ENCODE peak calls at places on chromosomes 13 and 19, in four cellular contexts. X is cardiac fibroblast, R is lower leg skin, Z is AG09319. E is an unnamed sample.

GRCh38 chr13:41746259-41746658 is 214.7 kb downstream of the VWA8 start:
- DNase-seq in X (peak; percentile 44), R (no peak), Z (peak; percentile 23), E (no peak)

GRCh38 chr19:14440049-14440448 is 6.9 kb downstream of the PKN1 start:
- DNase-seq in X (peak; percentile 10), R (peak; percentile 93), Z (no peak), E (peak; percentile 93)

GRCh38 chr19:33634361-33635091 is 12.8 kb downstream of the CHST8 start:
- DNase-seq in X (no peak), R (peak; percentile 60), Z (no peak), E (no peak)

GRCh38 chr13:67776171-67776570 is 546.0 kb upstream of the PCDH9 start:
- DNase-seq in X (no peak), R (no peak), Z (no peak), E (no peak)

GRCh38 chr13:50437252-50437651 is 406.2 kb downstream of the DLEU7 start:
- DNase-seq in X (peak; percentile 29), R (no peak), Z (no peak), E (no peak)

GRCh38 chr19:57818378-57818777 is 3.7 kb upstream of the ZNF552 start:
- DNase-seq in X (no peak), R (no peak), Z (no peak), E (no peak)

GRCh38 chr19:5809053-5809452 is 4.2 kb downstream of the NRTN start:
- DNase-seq in X (no peak), R (no peak), Z (no peak), E (no peak)

GRCh38 chr13:49218493-49219051 is 1.6 kb upstream of the MLNR start:
- DNase-seq in X (peak; percentile 27), R (no peak), Z (no peak), E (no peak)

GRCh38 chr19:35346193-35347052 is 1.3 kb upstream of the FFAR1 start:
- DNase-seq in X (no peak), R (peak; percentile 79), Z (no peak), E (peak; percentile 83)

GRCh38 chr19:18119243-18120105 is 21.9 kb downstream of the MAST3 start:
- DNase-seq in X (no peak), R (no peak), Z (no peak), E (no peak)

GRCh38 chr13:35866801-35867200 is 264.4 kb downstream of the DCLK1 start:
- DNase-seq in X (no peak), R (no peak), Z (no peak), E (no peak)

GRCh38 chr19:36436531-36436930 is 18.1 kb upstream of the ZFP82 start:
- DNase-seq in X (peak; percentile 47), R (no peak), Z (no peak), E (no peak)

GRCh38 chr13:34002141-34002540 is 184.2 kb downstream of the RFC3 start:
- DNase-seq in X (no peak), R (no peak), Z (no peak), E (no peak)

GRCh38 chr19:27744926-27745844 is 1467.8 kb downstream of the UQCRFS1 start:
- DNase-seq in X (no peak), R (peak; percentile 39), Z (no peak), E (no peak)

GRCh38 chr13:44758595-44759221 is 182.6 kb upstream of the TSC22D1 start:
- DNase-seq in X (peak; percentile 90), R (no peak), Z (peak; percentile 22), E (no peak)

GRCh38 chr19:28067882-28068281 is 1145.1 kb downstream of the UQCRFS1 start:
- DNase-seq in X (no peak), R (no peak), Z (no peak), E (no peak)

GRCh38 chr13:20699715-20700114 is 3.8 kb upstream of the IL17D start:
- DNase-seq in X (no peak), R (no peak), Z (no peak), E (no peak)

GRCh38 chr13:41352935-41353801 is 42.1 kb downstream of the NAA16 start:
- DNase-seq in X (peak; percentile 90), R (no peak), Z (peak; percentile 5), E (no peak)

GRCh38 chr19:14528419-14529253 is 758 bp upstream of the TECR start:
- DNase-seq in X (no peak), R (no peak), Z (no peak), E (no peak)

GRCh38 chr13:109243311-109243951 is 543.0 kb downstream of the IRS2 start:
- DNase-seq in X (peak; percentile 98), R (no peak), Z (peak; percentile 51), E (no peak)

GRCh38 chr19:23259961-23260360 is 9.8 kb upstream of the ZNF724 start:
- DNase-seq in X (no peak), R (peak; percentile 5), Z (no peak), E (no peak)

GRCh38 chr13:37097008-37097579 is 8.4 kb downstream of the CSNK1A1L start:
- DNase-seq in X (peak; percentile 16), R (no peak), Z (no peak), E (no peak)

GRCh38 chr19:15154002-15154612 is 46.7 kb downstream of the NOTCH3 start:
- DNase-seq in X (peak; percentile 72), R (no peak), Z (no peak), E (no peak)

GRCh38 chr19:18737954-18738351 is 53.2 kb downstream of the COMP start:
- DNase-seq in X (no peak), R (no peak), Z (no peak), E (no peak)

GRCh38 chr13:100361504-100361903 is 227.1 kb downstream of the GGACT start:
- DNase-seq in X (peak; percentile 87), R (no peak), Z (no peak), E (no peak)

GRCh38 chr19:9535934-9536333 is 2.5 kb downstream of the ZNF426 start:
- DNase-seq in X (peak; percentile 23), R (no peak), Z (no peak), E (no peak)

GRCh38 chr19:9528757-9529336 is 9.6 kb downstream of the ZNF426 start:
- DNase-seq in X (peak; percentile 27), R (no peak), Z (no peak), E (no peak)

GRCh38 chr19:9531933-9532332 is 6.5 kb downstream of the ZNF426 start:
- DNase-seq in X (peak; percentile 78), R (no peak), Z (no peak), E (no peak)
- TF ChIP-seq CTCF in X (no peak), R (no peak), Z (no peak), E (no peak)

GRCh38 chr13:58097831-58098230 is 466.3 kb downstream of the PCDH17 start:
- DNase-seq in X (peak; percentile 11), R (no peak), Z (no peak), E (no peak)
- TF ChIP-seq CTCF in X (no peak), R (no peak), Z (no peak), E (no peak)

GRCh38 chr13:105338773-105339172 is 1196.7 kb downstream of the EFNB2 start:
- DNase-seq in X (no peak), R (no peak), Z (no peak), E (no peak)

GRCh38 chr13:105340061-105340606 is 1195.3 kb downstream of the EFNB2 start:
- DNase-seq in X (no peak), R (no peak), Z (no peak), E (no peak)

GRCh38 chr13:105336706-105337582 is 1198.5 kb downstream of the EFNB2 start:
- DNase-seq in X (peak; percentile 35), R (no peak), Z (no peak), E (no peak)

GRCh38 chr13:105341256-105341655 is 1194.2 kb downstream of the EFNB2 start:
- DNase-seq in X (no peak), R (no peak), Z (no peak), E (no peak)

GRCh38 chr13:105338044-105338443 is 1197.4 kb downstream of the EFNB2 start:
- DNase-seq in X (no peak), R (no peak), Z (no peak), E (no peak)
- TF ChIP-seq CTCF in X (no peak), R (no peak), Z (no peak), E (no peak)

GRCh38 chr13:96967248-96967745 is 27.0 kb downstream of the OXGR1 start:
- DNase-seq in X (peak; percentile 31), R (no peak), Z (no peak), E (no peak)
- TF ChIP-seq CTCF in X (no peak), R (no peak), Z (no peak), E (no peak)

GRCh38 chr19:30047355-30047895 is 105.4 kb downstream of the URI1 start:
- DNase-seq in X (no peak), R (no peak), Z (no peak), E (no peak)

GRCh38 chr19:30046522-30046921 is 104.5 kb downstream of the URI1 start:
- DNase-seq in X (peak; percentile 5), R (no peak), Z (no peak), E (no peak)

GRCh38 chr19:30049226-30049625 is 107.2 kb downstream of the URI1 start:
- DNase-seq in X (no peak), R (no peak), Z (no peak), E (no peak)

GRCh38 chr19:30049844-30050667 is 108.0 kb downstream of the URI1 start:
- DNase-seq in X (no peak), R (no peak), Z (no peak), E (no peak)

DNA sequence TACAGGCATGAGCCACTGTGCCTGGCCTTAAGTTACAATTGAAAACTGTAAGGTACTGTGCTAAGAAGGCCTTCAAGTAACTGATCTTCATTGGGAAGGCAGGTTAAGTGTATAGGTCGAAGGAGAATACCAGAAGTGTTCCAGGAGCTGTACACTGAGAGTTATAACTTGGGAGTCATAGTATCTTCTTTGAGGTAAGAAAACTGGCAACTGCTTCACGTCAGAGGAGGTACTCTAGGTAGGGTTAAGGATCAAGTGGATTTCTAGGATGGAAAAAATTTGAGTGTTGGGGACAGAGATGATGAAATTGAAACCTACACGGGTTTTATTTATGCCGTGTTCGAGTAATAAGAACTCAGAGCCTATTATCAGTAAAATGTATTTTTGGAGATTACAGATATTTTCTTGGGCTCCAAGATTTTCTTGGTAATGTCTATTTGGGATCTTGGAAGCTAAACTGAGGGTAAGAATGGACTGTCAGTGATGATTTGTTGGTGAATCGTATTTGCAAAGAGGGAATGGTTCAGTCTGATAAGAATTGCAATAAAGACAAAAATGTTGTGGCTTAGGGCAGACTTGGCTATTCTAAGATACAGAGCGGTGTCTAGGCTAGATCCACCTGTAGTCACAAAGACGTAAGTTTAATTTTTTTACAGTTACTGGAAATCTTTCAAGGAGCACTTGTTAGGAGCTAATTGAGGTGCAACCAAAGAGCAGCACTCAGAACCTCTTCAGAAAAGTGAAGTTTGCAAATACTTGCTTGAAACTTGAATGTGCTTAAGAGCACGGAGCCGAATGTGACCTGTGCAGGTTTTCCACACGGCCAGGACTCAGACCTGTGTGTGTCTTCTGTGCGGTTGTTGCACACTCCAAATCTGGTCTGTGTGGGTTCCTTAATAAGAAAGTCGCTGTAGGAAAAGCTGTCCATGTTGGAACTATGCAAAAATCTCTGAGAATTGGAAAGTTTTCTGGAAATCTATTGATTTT is 102.5 kb downstream of the URI1 start:
- DNase-seq in X (no peak), R (no peak), Z (no peak), E (no peak)
- TF ChIP-seq CTCF in X (no peak), R (no peak), Z (no peak), E (no peak)